ENCODE peak calls at places on chromosomes 1 and 21, in ten cellular contexts. T is stimulated activated naive CD8-positive, alpha-beta T cell treated with anti-CD3 and anti-CD28 coated beads, Interleukin-15, amount 100 ng/mL, for 72 hours; G is left colon; Q is stimulated activated CD8-positive, alpha-beta memory T cell treated with anti-CD3 and anti-CD28 coated beads, Interleukin-4, amount 100 ng/mL, for 1 hour; D is ureter; Y is left ventricle myocardium superior; C is CD4-positive, alpha-beta T cell; R is BJ; X is fibroblast of the conjunctiva; E is activated T-helper 1 cell treated with anti-CD3 and anti-CD28 coated beads, Interleukin-12 subunit alpha, Interleukin-12 subunit beta, Interleukin-2, Interleukin-4 antibody, amounts not matched to agents 30 ng/mL and 10 ng/mL and 1 ng/mL, durations not matched to agents 14 hours and 24 hours and 36 hours. K is an unnamed sample.

GRCh38 chr1:71787699-71788098 is 494.6 kb downstream of the NEGR1 start:
- DNase-seq in T (no peak), G (no peak), Q (no peak), D (no peak), Y (no peak), C (no peak), R (no peak), X (no peak), E (no peak), K (no peak)

GRCh38 chr1:67818725-67819301 is 14.5 kb downstream of the GNG12 start:
- DNase-seq in T (no peak), G (peak; percentile 46), Q (no peak), D (no peak), Y (no peak), C (no peak), R (no peak), X (no peak), E (no peak), K (no peak)

GRCh38 chr1:49297783-49298182 is 521.1 kb upstream of the BEND5 start:
- DNase-seq in T (no peak), G (no peak), Q (no peak), D (no peak), Y (no peak), C (no peak), R (no peak), X (no peak), E (no peak), K (no peak)

GRCh38 chr21:31554511-31555022 is 104.9 kb upstream of the SOD1 start:
- DNase-seq in T (peak; percentile 32), G (no peak), Q (no peak), D (no peak), Y (no peak), C (no peak), R (no peak), X (no peak), E (peak; percentile 18), K (no peak)

GRCh38 chr1:235898126-235898525 is 31.4 kb upstream of the LYST start:
- DNase-seq in T (no peak), G (no peak), Q (no peak), D (no peak), Y (no peak), C (no peak), R (no peak), X (no peak), E (no peak), K (no peak)

GRCh38 chr21:28982637-28983036 is 10.0 kb downstream of the LTN1 start:
- DNase-seq in T (no peak), G (no peak), Q (no peak), D (no peak), Y (no peak), C (no peak), R (no peak), X (no peak), E (no peak), K (no peak)

GRCh38 chr1:236018885-236019453 is 45.9 kb downstream of the NID1 start:
- DNase-seq in T (no peak), G (peak; percentile 20), Q (no peak), D (peak; percentile 75), Y (peak; percentile 88), C (no peak), R (peak; percentile 63), X (peak; percentile 96), E (no peak), K (no peak)

GRCh38 chr1:37763791-37764741 is 854 bp downstream of the EPHA10 start:
- DNase-seq in T (peak; percentile 52), G (peak; percentile 53), Q (no peak), D (no peak), Y (peak; percentile 37), C (no peak), R (no peak), X (peak; percentile 5), E (peak; percentile 29), K (no peak)

GRCh38 chr1:66088787-66089186 is 296.1 kb downstream of the PDE4B start:
- DNase-seq in T (no peak), G (no peak), Q (no peak), D (no peak), Y (no peak), C (no peak), R (no peak), X (no peak), E (no peak), K (no peak)

GRCh38 chr1:80248886-80249285 is 1242.4 kb upstream of the ADGRL4 start:
- DNase-seq in T (no peak), G (no peak), Q (no peak), D (no peak), Y (no peak), C (no peak), R (no peak), X (no peak), E (no peak), K (no peak)

GRCh38 chr1:114298059-114298458 is 144.4 kb upstream of the SYT6 start:
- DNase-seq in T (no peak), G (no peak), Q (no peak), D (no peak), Y (no peak), C (no peak), R (no peak), X (no peak), E (no peak), K (no peak)

GRCh38 chr1:36938807-36939206 is 95.5 kb downstream of the GRIK3 start:
- DNase-seq in T (no peak), G (no peak), Q (no peak), D (no peak), Y (no peak), C (no peak), R (no peak), X (no peak), E (no peak), K (no peak)

GRCh38 chr1:162873671-162874666 is 13.0 kb upstream of the CCDC190 start:
- DNase-seq in T (no peak), G (no peak), Q (no peak), D (no peak), Y (no peak), C (no peak), R (no peak), X (peak; percentile 37), E (no peak), K (peak; percentile 14)

GRCh38 chr21:31520506-31521163 is 138.9 kb upstream of the SOD1 start:
- DNase-seq in T (no peak), G (no peak), Q (no peak), D (no peak), Y (no peak), C (no peak), R (no peak), X (no peak), E (no peak), K (no peak)

K was measured in AG09319.